ENCODE peak calls at places on chromosomes 1 and 21, in five cellular contexts. C is body of pancreas, U is mesenchymal stem cell, O is SJSA1, F is tibial nerve. B is an unnamed sample. For H3K4me1, the result is how much of the 10 kb centered on the place peaks cover.

GRCh38 chr1:171868217-171868616 is 26.9 kb downstream of the DNM3 start:
- DNase-seq in U (no peak), C (no peak), O (no peak), F (no peak), B (no peak)

GRCh38 chr1:14519976-14520375 is 78.5 kb upstream of the KAZN start:
- DNase-seq in F (no peak), U (no peak), O (no peak), C (no peak), B (no peak)

GRCh38 chr1:178310685-178311105 is 186.1 kb downstream of the CLEC20A start:
- DNase-seq in U (peak), F (no peak), C (peak), O (no peak), B (no peak)

GRCh38 chr1:229027622-229028182 is 243.2 kb upstream of the RAB4A start:
- DNase-seq in U (peak), C (peak), F (peak), O (no peak), B (no peak)

GRCh38 chr1:33050221-33051076 is 13.8 kb upstream of the AK2 start:
- DNase-seq in O (peak), C (no peak), F (no peak), U (peak), B (no peak)

GRCh38 chr1:183609313-183609712 is 19.1 kb upstream of the NCF2 start:
- DNase-seq in O (no peak), U (peak), C (peak), F (peak), B (no peak)

GRCh38 chr1:227482021-227482299 is 81.4 kb upstream of the ZNF678 start:
- DNase-seq in O (no peak), U (no peak), F (no peak), C (no peak), B (no peak)

GRCh38 chr1:21680918-21681317 is 11.8 kb upstream of the RAP1GAP start:
- DNase-seq in U (no peak), O (no peak), F (no peak), C (no peak), B (no peak)

GRCh38 chr1:204363335-204364114 is 3.8 kb upstream of the PLEKHA6 start:
- DNase-seq in O (peak), U (peak), F (peak), C (peak), B (peak)

GRCh38 chr1:197781998-197782718 is 6.9 kb upstream of the DENND1B start:
- DNase-seq in U (peak), C (no peak), F (no peak), O (no peak), B (no peak)

GRCh38 chr1:96487404-96487803 is 234.2 kb upstream of the PTBP2 start:
- DNase-seq in F (no peak), U (no peak), O (no peak), C (peak), B (no peak)

GRCh38 chr21:44728716-44729115 is 17.3 kb upstream of the TSPEAR start:
- DNase-seq in O (no peak), U (no peak), F (no peak), C (no peak), B (no peak)

GRCh38 chr1:245003246-245003645 is 138.9 kb upstream of the HNRNPU start:
- DNase-seq in F (no peak), O (no peak), C (no peak), U (no peak), B (no peak)
- H3K4me1 ChIP-seq in F (under half), O (under half), C (under half), U (under half), B (under half)

GRCh38 chr1:40041466-40041838 is 923 bp downstream of the CAP1 start:
- DNase-seq in U (no peak), F (no peak), O (no peak), C (no peak), B (no peak)
- H3K4me3 ChIP-seq in U (peak), F (peak), O (peak), C (peak), B (peak)

GRCh38 chr1:37605806-37606474 is 10.2 kb upstream of the GNL2 start:
- DNase-seq in O (no peak), F (no peak), C (no peak), U (no peak), B (no peak)
- H3K27ac ChIP-seq in O (no peak), F (no peak), C (no peak), U (no peak), B (no peak)

GRCh38 chr1:37477946-37478345 is 3.6 kb downstream of the ZC3H12A start:
- DNase-seq in C (no peak), F (no peak), O (no peak), U (no peak), B (no peak)

GRCh38 chr1:37475380-37476086 is 1.2 kb downstream of the ZC3H12A start:
- DNase-seq in U (no peak), F (no peak), C (no peak), O (no peak), B (no peak)

GRCh38 chr1:37476087-37476452 is 1.7 kb downstream of the ZC3H12A start:
- DNase-seq in F (no peak), C (no peak), O (no peak), U (no peak), B (no peak)

GRCh38 chr1:37477198-37477931 is 3.0 kb downstream of the ZC3H12A start:
- DNase-seq in F (no peak), U (peak), C (peak), O (peak), B (peak)

DNA sequence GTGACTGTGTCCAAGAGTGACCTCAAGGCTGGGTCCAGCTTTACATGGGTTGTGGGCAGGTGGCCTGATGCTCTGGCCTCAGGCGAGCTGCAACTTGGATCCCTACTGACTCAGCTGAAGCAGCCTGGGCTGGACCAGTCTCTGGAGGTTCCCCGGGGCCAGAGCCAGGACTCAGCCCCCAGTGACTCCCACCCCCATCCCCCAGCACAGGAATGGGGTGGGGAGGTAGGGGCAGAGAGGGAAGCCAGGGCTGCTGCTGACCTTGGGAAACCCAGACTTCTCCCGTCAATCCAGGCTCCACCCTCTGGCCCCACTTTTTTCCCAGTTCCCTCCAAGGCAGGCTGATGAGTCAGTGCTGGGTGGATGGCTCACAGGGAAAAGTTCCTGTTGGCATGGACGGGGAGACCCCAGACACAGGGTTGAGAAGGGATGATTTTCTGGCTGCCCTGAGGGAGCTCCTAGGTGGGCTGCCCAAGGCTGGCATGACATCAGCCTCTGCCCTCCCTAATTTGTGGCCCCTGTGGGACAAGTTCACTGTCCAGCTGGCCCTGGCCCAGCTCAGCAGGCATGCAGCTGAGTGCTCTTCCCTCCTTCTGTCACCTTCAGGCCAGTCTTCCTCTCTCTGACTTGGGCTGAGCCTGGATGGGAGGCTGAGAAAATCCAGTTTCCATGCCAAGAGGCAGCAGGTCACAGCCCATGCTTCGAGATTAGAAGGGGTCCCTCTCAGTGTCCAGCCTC is 2.2 kb downstream of the ZC3H12A start:
- DNase-seq in C (peak), O (peak), U (peak), F (peak), B (peak)
- H3K4me1 ChIP-seq in C (half or more), O (half or more), U (half or more), F (under half), B (half or more)

GRCh38 chr1:3170566-3171453 is 101.8 kb downstream of the PRDM16 start:
- DNase-seq in F (peak), U (peak), C (peak), O (no peak), B (no peak)
- H3K4me3 ChIP-seq in F (peak), U (no peak), C (no peak), O (no peak), B (no peak)

GRCh38 chr1:64959973-64960372 is 6.4 kb downstream of the JAK1 start:
- DNase-seq in O (no peak), C (no peak), F (no peak), U (no peak), B (no peak)

GRCh38 chr1:64963466-64963865 is 2.9 kb downstream of the JAK1 start:
- DNase-seq in O (no peak), F (no peak), C (no peak), U (no peak), B (no peak)

GRCh38 chr1:64962447-64962846 is 3.9 kb downstream of the JAK1 start:
- DNase-seq in F (no peak), C (no peak), O (no peak), U (no peak), B (peak)

GRCh38 chr1:64960731-64961130 is 5.6 kb downstream of the JAK1 start:
- DNase-seq in C (no peak), O (no peak), F (no peak), U (no peak), B (peak)

GRCh38 chr1:64961923-64962322 is 4.4 kb downstream of the JAK1 start:
- DNase-seq in F (no peak), C (no peak), O (no peak), U (no peak), B (no peak)
- H3K27ac ChIP-seq in F (no peak), C (peak), O (no peak), U (no peak), B (peak)

GRCh38 chr1:100378956-100379355 is 26.6 kb downstream of the CDC14A start:
- DNase-seq in F (no peak), U (no peak), C (no peak), O (no peak), B (no peak)
- H3K4me1 ChIP-seq in F (under half), U (under half), C (under half), O (under half), B (under half)

GRCh38 chr21:45972353-45972715 is 9.2 kb upstream of the COL6A1 start:
- DNase-seq in C (no peak), F (no peak), O (peak), U (no peak), B (no peak)

GRCh38 chr21:45974073-45975016 is 7.2 kb upstream of the COL6A1 start:
- DNase-seq in C (peak), F (no peak), U (peak), O (peak), B (no peak)

GRCh38 chr21:45971487-45972352 is 9.8 kb upstream of the COL6A1 start:
- DNase-seq in C (peak), F (no peak), U (peak), O (peak), B (no peak)

GRCh38 chr21:45973475-45974072 is 8.0 kb upstream of the COL6A1 start:
- DNase-seq in C (peak), U (peak), O (peak), F (peak), B (peak)

GRCh38 chr21:45972716-45973474 is 8.7 kb upstream of the COL6A1 start:
- DNase-seq in F (peak), C (peak), O (peak), U (peak), B (no peak)
- H3K4me3 ChIP-seq in F (peak), C (no peak), O (peak), U (peak), B (peak)

GRCh38 chr1:56777972-56778371 is 41.2 kb downstream of the FYB2 start:
- DNase-seq in U (no peak), C (no peak), O (no peak), F (no peak), B (no peak)
- H3K27ac ChIP-seq in U (no peak), C (no peak), O (no peak), F (no peak), B (no peak)

GRCh38 chr1:156075775-156076204 is 6.5 kb downstream of the MEX3A start:
- DNase-seq in F (no peak), C (no peak), U (no peak), O (no peak), B (no peak)

GRCh38 chr1:156073110-156073693 is 9.1 kb downstream of the MEX3A start:
- DNase-seq in C (no peak), O (no peak), U (no peak), F (no peak), B (no peak)

GRCh38 chr1:156073740-156074139 is 8.5 kb downstream of the MEX3A start:
- DNase-seq in U (no peak), C (no peak), O (no peak), F (no peak), B (no peak)

GRCh38 chr1:156075158-156075557 is 7.1 kb downstream of the MEX3A start:
- DNase-seq in O (no peak), C (no peak), U (no peak), F (no peak), B (no peak)

DNA sequence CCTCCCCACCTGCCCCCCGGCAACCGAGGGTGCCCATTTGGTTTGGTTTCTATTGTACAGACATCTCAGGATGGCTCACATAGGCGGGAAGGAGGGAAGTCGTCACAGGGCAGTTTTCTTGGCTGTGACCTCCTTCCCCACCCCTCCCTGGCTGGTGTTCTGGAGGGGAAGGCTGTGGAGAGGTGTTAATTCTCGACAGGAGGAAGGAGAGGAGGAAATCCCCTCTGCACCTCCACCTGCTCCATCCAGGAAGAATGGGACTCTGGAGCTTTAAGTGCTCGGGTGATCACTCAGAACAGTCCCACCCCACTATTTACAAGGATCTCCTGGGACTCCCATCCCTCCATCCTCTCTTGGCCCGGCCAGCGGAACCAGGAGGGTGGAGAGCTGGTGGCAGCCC is 7.6 kb downstream of the MEX3A start:
- DNase-seq in F (no peak), C (no peak), O (no peak), U (no peak), B (no peak)
- H3K4me1 ChIP-seq in F (under half), C (under half), O (under half), U (under half), B (under half)